ENCODE peak calls at places on chromosomes 12 and 14, in five cellular contexts. One of them, this sample, is unnamed.
A peak's percentile ranks its signal among the peaks of the same experiment; 100 is the strongest.

GRCh38 chr12:23775208-23775607 is 174.3 kb downstream of the SOX5 start:
- DNase-seq in neural progenitor cell: no peak
- DNase-seq in body of pancreas: no peak
- DNase-seq in GM12865: no peak
- DNase-seq in fibroblast of pulmonary artery: no peak
- DNase-seq in this sample: no peak

GRCh38 chr14:32808574-32809098 is 130.0 kb upstream of the NPAS3 start:
- DNase-seq in fibroblast of pulmonary artery: peak; percentile 59
- DNase-seq in neural progenitor cell: no peak
- DNase-seq in body of pancreas: peak; percentile 32
- DNase-seq in GM12865: no peak
- DNase-seq in this sample: no peak

GRCh38 chr14:65849096-65849495 is 436.6 kb downstream of the FUT8 start:
- DNase-seq in GM12865: no peak
- DNase-seq in fibroblast of pulmonary artery: no peak
- DNase-seq in body of pancreas: no peak
- DNase-seq in neural progenitor cell: no peak
- DNase-seq in this sample: no peak

GRCh38 chr12:12718382-12718761 is 1.2 kb downstream of the CDKN1B start:
- DNase-seq in fibroblast of pulmonary artery: no peak
- DNase-seq in body of pancreas: no peak
- DNase-seq in GM12865: no peak
- DNase-seq in neural progenitor cell: no peak
- DNase-seq in this sample: no peak

GRCh38 chr14:73612339-73613045 is at the start of gene ACOT6:
- DNase-seq in GM12865: peak; percentile 72
- DNase-seq in body of pancreas: peak; percentile 77
- DNase-seq in fibroblast of pulmonary artery: peak; percentile 69
- DNase-seq in neural progenitor cell: peak; percentile 90
- DNase-seq in this sample: peak; percentile 78

GRCh38 chr14:21536395-21537087 is 10.4 kb upstream of the SALL2 start:
- DNase-seq in body of pancreas: no peak
- DNase-seq in fibroblast of pulmonary artery: no peak
- DNase-seq in neural progenitor cell: peak; percentile 84
- DNase-seq in GM12865: no peak
- DNase-seq in this sample: peak; percentile 41

GRCh38 chr14:105449276-105450122 is 25.1 kb upstream of the CRIP2 start:
- DNase-seq in body of pancreas: no peak
- DNase-seq in fibroblast of pulmonary artery: no peak
- DNase-seq in neural progenitor cell: no peak
- DNase-seq in GM12865: no peak
- DNase-seq in this sample: no peak

GRCh38 chr12:30926243-30927209 is at the start of gene TSPAN11:
- DNase-seq in GM12865: peak; percentile 50
- DNase-seq in body of pancreas: no peak
- DNase-seq in fibroblast of pulmonary artery: peak; percentile 21
- DNase-seq in neural progenitor cell: peak; percentile 97
- DNase-seq in this sample: peak; percentile 77

GRCh38 chr12:6358886-6359285 is 16.5 kb downstream of the SCNN1A start:
- DNase-seq in neural progenitor cell: no peak
- DNase-seq in GM12865: no peak
- DNase-seq in fibroblast of pulmonary artery: no peak
- DNase-seq in body of pancreas: no peak
- DNase-seq in this sample: no peak

GRCh38 chr12:63844391-63845341 is at the start of gene SRGAP1:
- DNase-seq in body of pancreas: peak; percentile 58
- DNase-seq in fibroblast of pulmonary artery: peak; percentile 91
- DNase-seq in GM12865: peak; percentile 32
- DNase-seq in neural progenitor cell: peak; percentile 10
- DNase-seq in this sample: peak; percentile 73

GRCh38 chr14:44453433-44454171 is 53.5 kb downstream of the FSCB start:
- DNase-seq in neural progenitor cell: no peak
- DNase-seq in body of pancreas: no peak
- DNase-seq in GM12865: peak; percentile 0
- DNase-seq in fibroblast of pulmonary artery: no peak
- DNase-seq in this sample: no peak

GRCh38 chr14:21087294-21088091 is 11.0 kb downstream of the ZNF219 start:
- DNase-seq in GM12865: peak; percentile 78
- DNase-seq in body of pancreas: peak; percentile 28
- DNase-seq in fibroblast of pulmonary artery: peak; percentile 95
- DNase-seq in neural progenitor cell: peak; percentile 86
- DNase-seq in this sample: no peak

GRCh38 chr12:82473111-82473754 is 114.9 kb downstream of the METTL25 start:
- DNase-seq in GM12865: no peak
- DNase-seq in body of pancreas: no peak
- DNase-seq in fibroblast of pulmonary artery: no peak
- DNase-seq in neural progenitor cell: no peak
- DNase-seq in this sample: no peak

GRCh38 chr14:88245321-88245720 is 77.7 kb downstream of the KCNK10 start:
- DNase-seq in neural progenitor cell: peak; percentile 57
- DNase-seq in GM12865: no peak
- DNase-seq in fibroblast of pulmonary artery: no peak
- DNase-seq in body of pancreas: no peak
- DNase-seq in this sample: peak; percentile 85

GRCh38 chr14:51269634-51270033 is 29.6 kb downstream of the TMX1 start:
- DNase-seq in fibroblast of pulmonary artery: no peak
- DNase-seq in GM12865: no peak
- DNase-seq in body of pancreas: no peak
- DNase-seq in neural progenitor cell: no peak
- DNase-seq in this sample: no peak

GRCh38 chr14:69879175-69880047 is at the start of gene SMOC1:
- DNase-seq in GM12865: peak; percentile 57
- DNase-seq in neural progenitor cell: peak; percentile 95
- DNase-seq in fibroblast of pulmonary artery: peak; percentile 14
- DNase-seq in body of pancreas: peak; percentile 94
- DNase-seq in this sample: peak; percentile 91

GRCh38 chr12:84822541-84822940 is 90.1 kb downstream of the SLC6A15 start:
- DNase-seq in fibroblast of pulmonary artery: no peak
- DNase-seq in GM12865: peak; percentile 8
- DNase-seq in body of pancreas: no peak
- DNase-seq in neural progenitor cell: no peak
- DNase-seq in this sample: no peak

GRCh38 chr14:36313206-36313605 is 7.2 kb downstream of the MBIP start:
- DNase-seq in neural progenitor cell: peak; percentile 63
- DNase-seq in fibroblast of pulmonary artery: no peak
- DNase-seq in body of pancreas: no peak
- DNase-seq in GM12865: no peak
- DNase-seq in this sample: no peak

GRCh38 chr12:99043319-99043914 is 398.3 kb downstream of the APAF1 start:
- DNase-seq in body of pancreas: peak; percentile 70
- DNase-seq in GM12865: peak; percentile 81
- DNase-seq in fibroblast of pulmonary artery: peak; percentile 75
- DNase-seq in neural progenitor cell: peak; percentile 82
- DNase-seq in this sample: peak; percentile 76

GRCh38 chr12:43318002-43318401 is 234.0 kb downstream of the ADAMTS20 start:
- DNase-seq in body of pancreas: no peak
- DNase-seq in fibroblast of pulmonary artery: no peak
- DNase-seq in GM12865: no peak
- DNase-seq in neural progenitor cell: no peak
- DNase-seq in this sample: no peak

GRCh38 chr12:104137175-104137901 is 672 bp downstream of the NFYB start:
- DNase-seq in neural progenitor cell: peak; percentile 69
- DNase-seq in body of pancreas: peak; percentile 45
- DNase-seq in fibroblast of pulmonary artery: peak; percentile 42
- DNase-seq in GM12865: peak; percentile 68
- DNase-seq in this sample: peak; percentile 68

GRCh38 chr14:78498062-78498595 is 328.0 kb downstream of the NRXN3 start:
- DNase-seq in fibroblast of pulmonary artery: no peak
- DNase-seq in neural progenitor cell: no peak
- DNase-seq in body of pancreas: no peak
- DNase-seq in GM12865: no peak
- DNase-seq in this sample: no peak

GRCh38 chr12:5085896-5086295 is 42.2 kb downstream of the KCNA5 start:
- DNase-seq in neural progenitor cell: no peak
- DNase-seq in fibroblast of pulmonary artery: peak; percentile 71
- DNase-seq in body of pancreas: no peak
- DNase-seq in GM12865: no peak
- DNase-seq in this sample: no peak

GRCh38 chr12:132161796-132162507 is 17.7 kb downstream of the NOC4L start:
- DNase-seq in body of pancreas: no peak
- DNase-seq in neural progenitor cell: no peak
- DNase-seq in fibroblast of pulmonary artery: no peak
- DNase-seq in GM12865: no peak
- DNase-seq in this sample: no peak

GRCh38 chr14:101706509-101707284 is 54.8 kb upstream of the PPP2R5C start:
- DNase-seq in neural progenitor cell: no peak
- DNase-seq in body of pancreas: no peak
- DNase-seq in fibroblast of pulmonary artery: no peak
- DNase-seq in GM12865: no peak
- DNase-seq in this sample: no peak

GRCh38 chr12:14885718-14886201 is at the start of gene MGP:
- DNase-seq in GM12865: no peak
- DNase-seq in neural progenitor cell: no peak
- DNase-seq in fibroblast of pulmonary artery: peak; percentile 99
- DNase-seq in body of pancreas: peak; percentile 42
- DNase-seq in this sample: no peak

GRCh38 chr12:13788626-13789025 is 192.8 kb downstream of the GRIN2B start:
- DNase-seq in body of pancreas: no peak
- DNase-seq in GM12865: no peak
- DNase-seq in neural progenitor cell: no peak
- DNase-seq in fibroblast of pulmonary artery: no peak
- DNase-seq in this sample: no peak

GRCh38 chr12:67772276-67773169 is 124.0 kb downstream of the DYRK2 start:
- DNase-seq in GM12865: no peak
- DNase-seq in neural progenitor cell: peak; percentile 76
- DNase-seq in body of pancreas: no peak
- DNase-seq in fibroblast of pulmonary artery: peak; percentile 57
- DNase-seq in this sample: peak; percentile 52

GRCh38 chr12:122140467-122141257 is 33.4 kb downstream of the IL31 start:
- DNase-seq in GM12865: no peak
- DNase-seq in fibroblast of pulmonary artery: no peak
- DNase-seq in body of pancreas: no peak
- DNase-seq in neural progenitor cell: no peak
- DNase-seq in this sample: no peak

GRCh38 chr12:103382119-103382518 is 113.6 kb downstream of the C12orf42 start:
- DNase-seq in body of pancreas: no peak
- DNase-seq in GM12865: no peak
- DNase-seq in neural progenitor cell: no peak
- DNase-seq in fibroblast of pulmonary artery: no peak
- DNase-seq in this sample: no peak

GRCh38 chr14:85421166-85421877 is 108.6 kb upstream of the FLRT2 start:
- DNase-seq in neural progenitor cell: no peak
- DNase-seq in GM12865: no peak
- DNase-seq in fibroblast of pulmonary artery: peak; percentile 69
- DNase-seq in body of pancreas: no peak
- DNase-seq in this sample: no peak

GRCh38 chr12:118050972-118051910 is 9.7 kb downstream of the WSB2 start:
- DNase-seq in fibroblast of pulmonary artery: no peak
- DNase-seq in neural progenitor cell: no peak
- DNase-seq in body of pancreas: no peak
- DNase-seq in GM12865: no peak
- DNase-seq in this sample: no peak
- TF ChIP-seq CTCF in fibroblast of pulmonary artery: no peak
- TF ChIP-seq CTCF in neural progenitor cell: no peak
- TF ChIP-seq CTCF in body of pancreas: no peak
- TF ChIP-seq CTCF in GM12865: no peak
- TF ChIP-seq CTCF in this sample: no peak

GRCh38 chr14:56150018-56150417 is 31.8 kb downstream of the PELI2 start:
- DNase-seq in body of pancreas: no peak
- DNase-seq in fibroblast of pulmonary artery: no peak
- DNase-seq in neural progenitor cell: no peak
- DNase-seq in GM12865: no peak
- DNase-seq in this sample: no peak
- TF ChIP-seq CTCF in body of pancreas: no peak
- TF ChIP-seq CTCF in fibroblast of pulmonary artery: no peak
- TF ChIP-seq CTCF in neural progenitor cell: no peak
- TF ChIP-seq CTCF in GM12865: no peak
- TF ChIP-seq CTCF in this sample: no peak

GRCh38 chr14:92316116-92316515 is 6.8 kb upstream of the SLC24A4 start:
- DNase-seq in neural progenitor cell: no peak
- DNase-seq in GM12865: peak; percentile 50
- DNase-seq in fibroblast of pulmonary artery: no peak
- DNase-seq in body of pancreas: no peak
- DNase-seq in this sample: no peak

GRCh38 chr14:92317511-92317910 is 5.5 kb upstream of the SLC24A4 start:
- DNase-seq in body of pancreas: no peak
- DNase-seq in fibroblast of pulmonary artery: peak; percentile 5
- DNase-seq in neural progenitor cell: no peak
- DNase-seq in GM12865: no peak
- DNase-seq in this sample: no peak

GRCh38 chr14:92314182-92314581 is 8.8 kb upstream of the SLC24A4 start:
- DNase-seq in body of pancreas: no peak
- DNase-seq in GM12865: no peak
- DNase-seq in neural progenitor cell: no peak
- DNase-seq in fibroblast of pulmonary artery: no peak
- DNase-seq in this sample: no peak

GRCh38 chr14:92316937-92317336 is 6.0 kb upstream of the SLC24A4 start:
- DNase-seq in neural progenitor cell: no peak
- DNase-seq in fibroblast of pulmonary artery: no peak
- DNase-seq in body of pancreas: no peak
- DNase-seq in GM12865: peak; percentile 50
- DNase-seq in this sample: no peak

DNA sequence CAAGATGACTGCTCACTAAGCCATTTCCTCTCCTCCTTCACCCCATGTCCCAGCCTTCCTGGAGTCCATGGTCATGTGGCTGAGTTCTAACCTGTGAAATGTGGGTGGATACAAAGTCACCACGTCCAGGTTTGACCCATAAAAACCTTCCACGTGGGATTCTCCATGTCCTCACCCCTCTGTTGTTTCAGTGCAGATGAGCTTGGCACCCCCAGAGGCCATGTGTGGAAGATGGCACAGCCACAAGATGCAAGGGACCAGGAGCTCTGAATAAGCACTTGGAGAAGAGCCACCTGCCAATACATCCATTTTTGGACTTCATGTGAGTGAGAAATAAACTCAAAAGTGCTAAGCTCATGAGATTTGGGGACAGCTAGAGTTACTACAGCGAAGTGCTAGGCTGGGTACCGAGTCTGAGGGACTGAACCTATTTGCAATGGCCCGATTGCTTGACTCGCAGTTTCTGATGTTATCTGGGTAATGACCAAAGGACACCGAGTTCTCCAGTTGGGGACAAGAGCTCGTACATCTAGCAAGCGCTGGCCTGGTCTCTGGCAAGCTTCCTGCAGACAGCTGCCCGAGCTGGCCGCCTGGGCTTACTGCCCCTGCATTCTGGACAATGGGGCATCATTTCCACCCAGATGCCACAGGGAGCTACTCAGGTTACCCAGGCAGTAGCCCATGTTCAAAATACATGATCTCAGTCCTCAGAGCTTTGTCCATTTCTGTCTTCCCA is 7.7 kb upstream of the SLC24A4 start:
- DNase-seq in neural progenitor cell: no peak
- DNase-seq in body of pancreas: no peak
- DNase-seq in fibroblast of pulmonary artery: no peak
- DNase-seq in GM12865: no peak
- DNase-seq in this sample: no peak
- TF ChIP-seq CTCF in neural progenitor cell: no peak
- TF ChIP-seq CTCF in body of pancreas: no peak
- TF ChIP-seq CTCF in fibroblast of pulmonary artery: no peak
- TF ChIP-seq CTCF in GM12865: no peak
- TF ChIP-seq CTCF in this sample: no peak

GRCh38 chr12:254039-254438 is 8.6 kb downstream of the SLC6A13 start:
- DNase-seq in body of pancreas: no peak
- DNase-seq in fibroblast of pulmonary artery: no peak
- DNase-seq in neural progenitor cell: peak; percentile 27
- DNase-seq in GM12865: no peak
- DNase-seq in this sample: peak; percentile 30
- TF ChIP-seq CTCF in body of pancreas: no peak
- TF ChIP-seq CTCF in fibroblast of pulmonary artery: no peak
- TF ChIP-seq CTCF in neural progenitor cell: no peak
- TF ChIP-seq CTCF in GM12865: no peak
- TF ChIP-seq CTCF in this sample: no peak